ENCODE peak calls at places on chromosomes 7 and 10, in six cellular contexts. B is stomach, L is brain microvascular endothelial cell, U is transverse colon, Z is astrocyte of the spinal cord, M is BE2C. G is an unnamed sample.

GRCh38 chr7:36887969-36888368 is 163.7 kb upstream of the AOAH start:
- DNase-seq in Z (no peak), U (no peak), B (no peak), M (no peak), L (no peak), G (no peak)

GRCh38 chr7:64838691-64839090 is 44.5 kb downstream of the ZNF138 start:
- DNase-seq in L (no peak), Z (no peak), U (no peak), M (no peak), B (no peak), G (no peak)

GRCh38 chr10:26697922-26698608 is 564 bp downstream of the PDSS1 start:
- DNase-seq in U (no peak), B (no peak), M (no peak), L (no peak), Z (no peak), G (no peak)

GRCh38 chr10:5545778-5546710 is 21.3 kb downstream of the CALML3 start:
- DNase-seq in U (peak), Z (peak), B (peak), L (peak), M (no peak), G (peak)

GRCh38 chr10:1163204-1163660 is 107.0 kb downstream of the WDR37 start:
- DNase-seq in M (no peak), Z (no peak), B (peak), L (no peak), U (no peak), G (no peak)

GRCh38 chr7:158034571-158034970 is 553.1 kb downstream of the PTPRN2 start:
- DNase-seq in U (no peak), Z (no peak), B (no peak), M (no peak), L (no peak), G (no peak)

GRCh38 chr10:116118851-116119250 is 154.2 kb downstream of the GFRA1 start:
- DNase-seq in Z (no peak), M (no peak), U (no peak), B (no peak), L (no peak), G (no peak)

GRCh38 chr7:2851499-2851898 is 7.4 kb upstream of the GNA12 start:
- DNase-seq in B (no peak), M (no peak), L (no peak), Z (no peak), U (no peak), G (no peak)

GRCh38 chr7:47361746-47362215 is 220.1 kb downstream of the TNS3 start:
- DNase-seq in U (peak), M (no peak), Z (peak), L (peak), B (peak), G (peak)

GRCh38 chr7:32605032-32605431 is 109.7 kb downstream of the AVL9 start:
- DNase-seq in B (no peak), U (no peak), M (no peak), L (no peak), Z (no peak), G (no peak)

GRCh38 chr7:139647812-139648616 is 124.5 kb downstream of the CLEC2L start:
- DNase-seq in U (no peak), M (no peak), Z (no peak), L (peak), B (no peak), G (no peak)

GRCh38 chr7:128060018-128060417 is 28.8 kb upstream of the LRRC4 start:
- DNase-seq in B (no peak), M (no peak), Z (no peak), L (no peak), U (no peak), G (no peak)

GRCh38 chr10:86001521-86001920 is 365.1 kb downstream of the GRID1 start:
- DNase-seq in M (no peak), U (no peak), Z (no peak), B (no peak), L (no peak), G (no peak)

GRCh38 chr10:99551616-99552015 is 18.9 kb downstream of the NKX2-3 start:
- DNase-seq in Z (no peak), M (no peak), L (no peak), B (no peak), U (no peak), G (no peak)

GRCh38 chr10:51808187-51808586 is 108.8 kb upstream of the CSTF2T start:
- DNase-seq in M (no peak), Z (no peak), L (no peak), U (peak), B (no peak), G (no peak)

GRCh38 chr10:15168296-15168780 is at the start of gene NMT2:
- DNase-seq in B (no peak), M (peak), L (no peak), Z (no peak), U (no peak), G (peak)

GRCh38 chr7:104982308-104982755 is 31.7 kb upstream of the KMT2E start:
- DNase-seq in Z (no peak), U (no peak), B (no peak), L (no peak), M (no peak), G (no peak)

GRCh38 chr10:1552415-1552814 is 184.9 kb downstream of the ADARB2 start:
- DNase-seq in L (no peak), M (no peak), U (no peak), Z (no peak), B (no peak), G (no peak)

GRCh38 chr7:139648617-139648932 is 125.1 kb downstream of the CLEC2L start:
- DNase-seq in B (no peak), U (no peak), M (no peak), L (no peak), Z (no peak), G (no peak)

GRCh38 chr7:2266911-2267310 is 24.9 kb downstream of the NUDT1 start:
- DNase-seq in U (no peak), Z (peak), B (no peak), L (no peak), M (peak), G (no peak)

GRCh38 chr10:50398383-50398782 is 147.1 kb upstream of the ASAH2 start:
- DNase-seq in L (peak), M (no peak), B (no peak), U (no peak), Z (peak), G (no peak)

GRCh38 chr7:4072161-4072925 is 609.8 kb upstream of the FOXK1 start:
- DNase-seq in B (peak), U (no peak), L (no peak), M (no peak), Z (no peak), G (no peak)

GRCh38 chr7:41010418-41010817 is 692.5 kb downstream of the INHBA start:
- DNase-seq in L (no peak), B (no peak), Z (no peak), U (no peak), M (no peak), G (no peak)

GRCh38 chr7:130272456-130273080 is 5.9 kb downstream of the CPA2 start:
- DNase-seq in B (no peak), L (no peak), U (no peak), Z (no peak), M (no peak), G (no peak)

GRCh38 chr7:85162743-85163142 is 24.1 kb downstream of the SEMA3D start:
- DNase-seq in B (no peak), U (no peak), M (no peak), Z (peak), L (no peak), G (no peak)

GRCh38 chr7:94123136-94123535 is 119.0 kb upstream of the BET1 start:
- DNase-seq in U (no peak), L (no peak), M (no peak), B (no peak), Z (no peak), G (no peak)

GRCh38 chr7:157544980-157545680 is 208.3 kb downstream of the DNAJB6 start:
- DNase-seq in U (no peak), L (no peak), M (no peak), B (no peak), Z (no peak), G (no peak)

GRCh38 chr7:2523461-2523905 is 3.9 kb downstream of the LFNG start:
- DNase-seq in L (no peak), M (no peak), U (peak), Z (no peak), B (peak), G (peak)

DNA sequence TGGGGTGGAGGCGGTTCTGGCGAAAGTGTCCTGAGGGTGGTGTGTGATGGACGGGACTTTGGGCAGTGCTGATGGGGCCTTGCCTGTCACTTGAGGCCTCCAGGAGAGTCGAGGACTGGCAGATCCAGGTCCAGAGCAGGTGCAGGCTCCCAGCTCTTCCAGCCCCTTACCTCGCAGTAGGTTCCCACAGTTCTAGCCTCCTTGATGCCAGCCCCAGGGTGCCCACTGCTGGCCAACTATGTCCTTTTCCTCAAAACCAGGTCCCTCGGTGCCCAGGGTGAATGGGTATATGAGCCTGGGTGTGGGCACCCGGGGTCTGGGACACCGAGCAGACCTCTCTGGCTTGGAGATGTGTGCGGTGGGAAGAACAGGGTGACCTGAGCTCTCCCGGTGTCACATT is 8.3 kb downstream of the FAM20C start:
- DNase-seq in Z (no peak), M (no peak), L (no peak), B (no peak), U (no peak), G (no peak)
- TF ChIP-seq CTCF in Z (no peak), M (no peak), L (peak), B (no peak), U (no peak), G (peak)

GRCh38 chr7:42071372-42072261 is 165.4 kb downstream of the GLI3 start:
- DNase-seq in M (no peak), U (no peak), B (no peak), L (no peak), Z (peak), G (no peak)
- TF ChIP-seq CTCF in M (no peak), U (no peak), B (no peak), L (peak), Z (peak), G (no peak)

GRCh38 chr10:60883187-60883586 is 60.8 kb downstream of the RHOBTB1 start:
- DNase-seq in Z (peak), L (peak), U (peak), B (peak), M (peak), G (peak)
- TF ChIP-seq CTCF in Z (peak), L (peak), U (peak), B (no peak), M (peak), G (peak)

GRCh38 chr10:37495415-37495814 is 362.0 kb downstream of the ZNF248 start:
- DNase-seq in B (no peak), U (no peak), M (no peak), Z (no peak), L (no peak), G (no peak)
- TF ChIP-seq CTCF in B (no peak), U (no peak), M (peak), Z (no peak), L (no peak), G (no peak)

GRCh38 chr10:92914478-92915066 is 66.3 kb downstream of the EXOC6 start:
- DNase-seq in U (peak), B (peak), Z (peak), L (peak), M (peak), G (peak)
- TF ChIP-seq CTCF in U (peak), B (no peak), Z (peak), L (peak), M (peak), G (peak)

GRCh38 chr10:23525406-23525805 is 86.5 kb downstream of the OTUD1 start:
- DNase-seq in M (no peak), U (peak), L (no peak), B (no peak), Z (peak), G (peak)

GRCh38 chr10:23533212-23533611 is 94.3 kb downstream of the OTUD1 start:
- DNase-seq in B (no peak), L (no peak), M (no peak), U (no peak), Z (no peak), G (no peak)

GRCh38 chr10:23534328-23534727 is 95.5 kb downstream of the OTUD1 start:
- DNase-seq in Z (no peak), L (no peak), B (no peak), U (no peak), M (no peak), G (no peak)

GRCh38 chr10:23528419-23528818 is 89.5 kb downstream of the OTUD1 start:
- DNase-seq in L (no peak), U (no peak), B (no peak), Z (no peak), M (no peak), G (no peak)

DNA sequence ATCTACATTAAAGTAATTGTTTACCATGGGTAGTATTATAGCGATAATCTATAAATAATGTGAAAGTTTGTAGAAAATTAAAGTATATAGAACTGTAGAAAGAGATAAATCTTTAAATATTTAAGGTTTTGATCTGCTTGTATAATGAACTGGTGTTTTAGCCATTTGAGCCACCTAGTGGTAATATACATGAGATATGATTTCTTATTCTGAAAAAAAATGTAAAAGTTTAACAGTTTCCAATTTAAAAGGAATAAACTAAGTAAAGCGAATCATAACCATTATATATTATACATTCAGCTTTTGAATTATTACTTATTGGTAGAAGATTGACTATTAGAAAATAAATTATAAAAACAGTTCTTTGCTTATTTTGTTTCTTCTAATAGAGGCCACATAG is 91.2 kb downstream of the OTUD1 start:
- DNase-seq in L (no peak), U (no peak), B (no peak), M (no peak), Z (peak), G (no peak)
- TF ChIP-seq CTCF in L (peak), U (no peak), B (no peak), M (no peak), Z (peak), G (no peak)

DNA sequence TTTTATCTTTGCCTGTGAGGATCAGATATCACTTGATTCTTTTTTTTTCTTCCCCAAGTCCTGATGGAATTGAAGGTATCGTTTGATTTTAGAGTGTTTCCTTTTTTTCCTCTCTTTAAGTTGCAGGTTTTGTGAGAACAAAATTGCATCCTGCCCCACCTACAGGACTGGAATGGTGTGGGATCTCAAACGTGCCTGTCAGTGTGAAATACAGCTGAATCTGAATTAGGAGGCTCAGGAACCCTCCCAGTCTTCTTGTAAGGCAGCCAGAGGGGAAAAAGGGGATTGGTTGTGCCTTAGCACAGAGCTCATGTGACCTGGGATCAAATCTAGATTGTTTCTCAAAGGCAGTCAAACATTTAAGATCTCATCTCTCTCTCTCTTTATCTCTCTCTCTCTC is 32.7 kb upstream of the KLHL7 start:
- DNase-seq in Z (no peak), L (no peak), U (no peak), B (no peak), M (no peak), G (no peak)
- TF ChIP-seq CTCF in Z (no peak), L (peak), U (no peak), B (no peak), M (no peak), G (no peak)

GRCh38 chr7:7662527-7662926 is 22.0 kb downstream of the UMAD1 start:
- DNase-seq in Z (peak), B (no peak), M (peak), L (peak), U (no peak), G (no peak)
- TF ChIP-seq CTCF in Z (peak), B (no peak), M (peak), L (peak), U (no peak), G (no peak)

G was measured in Calu3.